ENCODE peak calls at places on chromosomes 4 and X, in four cellular contexts. One of them, this sample, is unnamed.

GRCh38 chrX:27307546-27307945 is 155.6 kb downstream of the PPP4R3C start:
- DNase-seq in transverse colon: no peak
- DNase-seq in foreskin keratinocyte: no peak
- DNase-seq in endothelial cell of umbilical vein: peak
- DNase-seq in this sample: no peak

GRCh38 chr4:19684079-19684478 is 567.6 kb upstream of the SLIT2 start:
- DNase-seq in endothelial cell of umbilical vein: no peak
- DNase-seq in transverse colon: no peak
- DNase-seq in foreskin keratinocyte: no peak
- DNase-seq in this sample: no peak

GRCh38 chr4:15469402-15470148 is at the start of gene CC2D2A:
- DNase-seq in transverse colon: peak
- DNase-seq in foreskin keratinocyte: peak
- DNase-seq in endothelial cell of umbilical vein: peak
- DNase-seq in this sample: no peak

GRCh38 chrX:68536884-68537283 is 38.0 kb downstream of the YIPF6 start:
- DNase-seq in endothelial cell of umbilical vein: no peak
- DNase-seq in foreskin keratinocyte: no peak
- DNase-seq in transverse colon: no peak
- DNase-seq in this sample: no peak

GRCh38 chr4:65340382-65341109 is 329.7 kb downstream of the EPHA5 start:
- DNase-seq in endothelial cell of umbilical vein: no peak
- DNase-seq in transverse colon: no peak
- DNase-seq in foreskin keratinocyte: no peak
- DNase-seq in this sample: no peak

GRCh38 chr4:130257271-130257670 is 1161.3 kb downstream of the C4orf33 start:
- DNase-seq in foreskin keratinocyte: peak
- DNase-seq in endothelial cell of umbilical vein: peak
- DNase-seq in transverse colon: no peak
- DNase-seq in this sample: no peak

GRCh38 chr4:102172341-102172740 is 172.9 kb downstream of the SLC39A8 start:
- DNase-seq in endothelial cell of umbilical vein: no peak
- DNase-seq in transverse colon: no peak
- DNase-seq in foreskin keratinocyte: no peak
- DNase-seq in this sample: no peak

GRCh38 chr4:151887151-151887815 is 126.5 kb upstream of the GATB start:
- DNase-seq in foreskin keratinocyte: peak
- DNase-seq in transverse colon: no peak
- DNase-seq in endothelial cell of umbilical vein: no peak
- DNase-seq in this sample: no peak

GRCh38 chrX:41828821-41829220 is 94.5 kb downstream of the CASK start:
- DNase-seq in foreskin keratinocyte: no peak
- DNase-seq in transverse colon: no peak
- DNase-seq in endothelial cell of umbilical vein: no peak
- DNase-seq in this sample: no peak

GRCh38 chr4:159289682-159290081 is 186.8 kb downstream of the RAPGEF2 start:
- DNase-seq in transverse colon: no peak
- DNase-seq in foreskin keratinocyte: no peak
- DNase-seq in endothelial cell of umbilical vein: no peak
- DNase-seq in this sample: no peak

GRCh38 chr4:159296061-159296460 is 193.2 kb downstream of the RAPGEF2 start:
- DNase-seq in transverse colon: no peak
- DNase-seq in endothelial cell of umbilical vein: peak
- DNase-seq in foreskin keratinocyte: peak
- DNase-seq in this sample: no peak

GRCh38 chr4:159290321-159291030 is 187.6 kb downstream of the RAPGEF2 start:
- DNase-seq in endothelial cell of umbilical vein: no peak
- DNase-seq in transverse colon: no peak
- DNase-seq in foreskin keratinocyte: peak
- DNase-seq in this sample: no peak

GRCh38 chr4:159291176-159291575 is 188.3 kb downstream of the RAPGEF2 start:
- DNase-seq in transverse colon: no peak
- DNase-seq in endothelial cell of umbilical vein: no peak
- DNase-seq in foreskin keratinocyte: peak
- DNase-seq in this sample: no peak

GRCh38 chr4:159292137-159292896 is 189.4 kb downstream of the RAPGEF2 start:
- DNase-seq in endothelial cell of umbilical vein: no peak
- DNase-seq in transverse colon: no peak
- DNase-seq in foreskin keratinocyte: no peak
- DNase-seq in this sample: no peak
- TF ChIP-seq CTCF in endothelial cell of umbilical vein: no peak
- TF ChIP-seq CTCF in transverse colon: no peak
- TF ChIP-seq CTCF in foreskin keratinocyte: peak
- TF ChIP-seq CTCF in this sample: no peak

DNA sequence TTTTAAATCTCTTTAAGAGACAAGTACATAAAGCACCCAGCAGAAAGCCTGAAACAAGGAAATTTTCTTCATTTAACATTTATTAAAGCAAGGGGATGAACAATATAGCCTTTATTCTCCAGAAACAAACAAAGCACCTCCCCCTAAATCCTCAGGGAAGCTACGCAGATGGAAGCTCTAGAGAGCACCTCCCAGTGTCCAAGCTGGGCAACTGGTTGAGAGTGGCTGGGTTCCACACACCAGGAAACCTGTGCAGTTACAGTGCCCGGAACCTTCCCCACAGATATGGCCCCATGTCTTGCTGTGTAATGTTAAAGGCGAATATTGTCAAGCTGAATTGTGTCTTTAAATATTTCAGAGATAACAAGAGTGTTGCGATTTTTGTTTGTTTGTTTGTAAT is 8.9 kb upstream of the TRIML1 start:
- DNase-seq in foreskin keratinocyte: no peak
- DNase-seq in transverse colon: no peak
- DNase-seq in endothelial cell of umbilical vein: no peak
- DNase-seq in this sample: no peak
- TF ChIP-seq CTCF in foreskin keratinocyte: peak
- TF ChIP-seq CTCF in transverse colon: no peak
- TF ChIP-seq CTCF in endothelial cell of umbilical vein: no peak
- TF ChIP-seq CTCF in this sample: no peak

GRCh38 chr4:111360906-111361305 is 738.0 kb upstream of the PITX2 start:
- DNase-seq in transverse colon: no peak
- DNase-seq in endothelial cell of umbilical vein: no peak
- DNase-seq in foreskin keratinocyte: no peak
- DNase-seq in this sample: no peak

GRCh38 chr4:111359602-111360001 is 736.7 kb upstream of the PITX2 start:
- DNase-seq in transverse colon: no peak
- DNase-seq in endothelial cell of umbilical vein: no peak
- DNase-seq in foreskin keratinocyte: no peak
- DNase-seq in this sample: no peak

GRCh38 chr4:111362891-111363290 is 740.0 kb upstream of the PITX2 start:
- DNase-seq in transverse colon: no peak
- DNase-seq in foreskin keratinocyte: no peak
- DNase-seq in endothelial cell of umbilical vein: no peak
- DNase-seq in this sample: no peak
- TF ChIP-seq CTCF in transverse colon: no peak
- TF ChIP-seq CTCF in foreskin keratinocyte: no peak
- TF ChIP-seq CTCF in endothelial cell of umbilical vein: no peak
- TF ChIP-seq CTCF in this sample: no peak

DNA sequence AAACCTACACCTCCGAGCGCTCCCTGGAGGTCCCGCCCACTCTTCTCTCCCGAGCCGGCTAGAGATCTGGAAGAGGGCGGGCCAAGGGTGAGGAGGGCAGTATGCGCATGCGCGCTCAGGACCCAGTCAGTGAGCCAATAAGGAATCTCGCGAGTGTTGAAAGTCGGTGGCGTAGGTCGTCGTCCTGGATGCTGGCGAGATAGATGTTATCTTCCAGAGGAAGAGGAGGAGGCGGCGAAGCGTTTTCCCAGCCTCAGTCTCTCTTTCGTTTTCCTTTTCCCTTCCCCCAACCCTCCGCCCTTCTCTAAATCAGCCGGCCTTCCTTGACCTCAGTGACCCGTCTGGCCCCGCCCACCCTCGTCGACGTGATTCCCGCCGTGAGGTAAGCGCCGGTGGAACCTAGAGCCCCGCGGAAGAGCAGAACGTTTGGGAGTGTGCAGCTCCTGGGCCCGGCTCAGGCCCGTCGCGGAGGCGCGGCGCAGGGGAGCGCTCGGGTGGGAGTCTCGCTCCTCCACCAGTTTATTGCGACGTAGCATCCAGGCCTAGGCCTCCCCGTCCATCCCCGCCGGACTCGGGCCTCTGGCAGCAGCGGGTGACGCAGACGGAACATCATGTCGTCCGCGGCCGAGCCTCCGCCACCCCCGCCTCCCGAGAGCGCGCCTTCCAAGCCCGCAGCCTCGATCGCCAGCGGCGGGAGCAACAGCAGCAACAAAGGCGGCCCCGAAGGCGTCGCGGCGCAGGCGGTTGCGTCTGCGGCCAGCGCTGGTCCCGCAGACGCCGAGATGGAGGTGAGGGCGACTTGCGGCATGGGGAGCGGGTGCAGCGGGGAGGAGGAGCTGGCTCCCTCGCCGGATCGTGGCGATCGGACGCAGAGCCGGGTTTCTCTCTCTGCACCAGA is at the start of gene SMARCA5:
- DNase-seq in transverse colon: peak
- DNase-seq in foreskin keratinocyte: peak
- DNase-seq in endothelial cell of umbilical vein: peak
- DNase-seq in this sample: peak
- TF ChIP-seq CTCF in transverse colon: no peak
- TF ChIP-seq CTCF in foreskin keratinocyte: no peak
- TF ChIP-seq CTCF in endothelial cell of umbilical vein: no peak
- TF ChIP-seq CTCF in this sample: no peak

DNA sequence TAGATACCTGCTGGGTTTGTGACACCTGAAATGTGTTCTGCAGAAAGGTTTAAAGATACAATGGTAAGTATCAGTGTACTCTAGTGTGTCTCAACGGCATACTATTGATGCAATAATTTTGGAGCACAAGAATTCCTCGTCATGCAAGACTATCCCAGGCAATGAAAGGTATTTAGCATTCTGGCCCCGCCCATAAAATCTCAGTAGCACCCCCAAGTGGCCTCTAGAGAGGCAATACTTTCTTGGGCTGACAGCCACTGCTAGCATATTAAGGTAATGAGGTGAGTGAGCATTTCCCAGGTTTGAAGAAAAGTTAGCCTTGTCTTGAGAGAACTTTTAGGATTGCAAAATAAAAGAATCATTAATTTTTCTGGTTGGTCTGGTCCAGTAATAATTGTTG is 24.0 kb downstream of the TAB3 start:
- DNase-seq in endothelial cell of umbilical vein: no peak
- DNase-seq in foreskin keratinocyte: no peak
- DNase-seq in transverse colon: no peak
- DNase-seq in this sample: no peak
- TF ChIP-seq CTCF in endothelial cell of umbilical vein: no peak
- TF ChIP-seq CTCF in foreskin keratinocyte: peak
- TF ChIP-seq CTCF in transverse colon: no peak
- TF ChIP-seq CTCF in this sample: no peak

GRCh38 chrX:13764765-13765164 is 30.2 kb downstream of the OFD1 start:
- DNase-seq in foreskin keratinocyte: no peak
- DNase-seq in transverse colon: no peak
- DNase-seq in endothelial cell of umbilical vein: no peak
- DNase-seq in this sample: no peak
- TF ChIP-seq CTCF in foreskin keratinocyte: peak
- TF ChIP-seq CTCF in transverse colon: no peak
- TF ChIP-seq CTCF in endothelial cell of umbilical vein: no peak
- TF ChIP-seq CTCF in this sample: no peak

DNA sequence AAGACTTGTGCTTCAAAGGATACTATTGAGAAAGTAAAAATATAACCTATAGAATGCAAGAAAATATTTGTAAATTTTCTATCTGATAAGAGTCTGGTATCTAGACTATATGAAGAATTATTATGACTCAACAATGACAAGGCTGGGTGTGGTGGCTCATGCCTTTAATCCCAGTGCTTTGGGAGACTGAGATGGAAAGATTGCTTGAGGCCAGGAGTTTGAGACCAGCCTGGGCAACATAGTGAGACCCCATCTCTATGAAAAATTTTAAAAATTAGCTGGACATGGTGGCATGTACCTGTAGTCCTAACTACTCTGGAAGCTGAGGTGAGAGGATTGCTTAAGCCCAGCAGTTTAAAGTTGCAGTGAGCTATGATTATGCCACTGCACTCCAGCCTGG is 38.2 kb downstream of the SHROOM3 start:
- DNase-seq in endothelial cell of umbilical vein: no peak
- DNase-seq in foreskin keratinocyte: no peak
- DNase-seq in transverse colon: no peak
- DNase-seq in this sample: no peak
- TF ChIP-seq CTCF in endothelial cell of umbilical vein: no peak
- TF ChIP-seq CTCF in foreskin keratinocyte: no peak
- TF ChIP-seq CTCF in transverse colon: no peak
- TF ChIP-seq CTCF in this sample: no peak

DNA sequence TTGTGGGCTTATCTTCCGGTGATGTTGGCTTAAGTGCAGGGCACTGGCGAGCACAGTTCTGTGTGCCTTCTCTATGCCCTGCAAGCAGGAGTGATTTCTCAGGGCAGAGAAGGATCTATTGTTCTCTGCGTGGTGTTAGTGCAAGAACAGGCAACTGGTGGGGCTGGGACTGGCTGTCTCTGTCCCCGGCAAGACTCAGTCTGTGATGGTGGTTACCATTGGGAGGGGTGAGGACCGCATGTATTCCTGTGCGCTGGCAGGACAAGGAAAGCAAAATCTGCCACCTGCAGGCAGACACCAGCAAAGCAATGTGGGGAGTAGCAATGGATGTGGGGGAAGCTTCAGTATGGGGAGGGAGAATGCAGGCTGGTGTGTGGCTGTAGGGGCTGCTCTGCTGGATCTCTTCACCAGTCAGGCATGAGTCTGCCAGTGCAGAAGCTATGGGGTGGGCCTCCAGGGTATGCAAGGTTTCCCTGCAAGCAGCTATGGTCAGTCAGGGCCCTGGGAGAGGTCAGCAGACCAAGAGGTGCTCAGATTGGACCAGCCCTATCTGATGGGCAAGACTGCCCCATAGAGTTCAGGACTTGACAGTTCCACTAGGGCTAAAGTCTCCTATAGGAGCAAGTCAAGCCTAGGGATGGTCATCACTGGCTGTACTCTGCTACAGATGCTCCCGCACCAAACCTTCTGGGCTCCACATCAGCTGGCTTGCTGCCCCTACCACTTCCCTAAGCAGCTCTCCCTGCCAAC is 16.8 kb downstream of the PF4 start:
- DNase-seq in endothelial cell of umbilical vein: peak
- DNase-seq in transverse colon: no peak
- DNase-seq in foreskin keratinocyte: peak
- DNase-seq in this sample: no peak
- TF ChIP-seq CTCF in endothelial cell of umbilical vein: peak
- TF ChIP-seq CTCF in transverse colon: no peak
- TF ChIP-seq CTCF in foreskin keratinocyte: peak
- TF ChIP-seq CTCF in this sample: no peak

GRCh38 chrX:129347291-129347690 is 176.0 kb downstream of the SMARCA1 start:
- DNase-seq in foreskin keratinocyte: no peak
- DNase-seq in transverse colon: no peak
- DNase-seq in endothelial cell of umbilical vein: no peak
- DNase-seq in this sample: no peak
- TF ChIP-seq CTCF in foreskin keratinocyte: no peak
- TF ChIP-seq CTCF in transverse colon: no peak
- TF ChIP-seq CTCF in endothelial cell of umbilical vein: no peak
- TF ChIP-seq CTCF in this sample: no peak